ENCODE peak calls at places on chromosomes 5 and 9, in nine cellular contexts. V, M, O, Z, B, J, F, U and P are unnamed samples.

GRCh38 chr9:126554292-126554691 is 59.4 kb upstream of the LMX1B start:
- DNase-seq in V (no peak), M (no peak), O (no peak), Z (no peak), B (peak), J (no peak), F (no peak), U (no peak), P (no peak)

GRCh38 chr5:89313804-89314588 is 431.0 kb upstream of the MEF2C start:
- DNase-seq in V (no peak), M (no peak), O (peak), Z (peak), B (no peak), J (no peak), F (no peak), U (no peak), P (no peak)

GRCh38 chr5:158727771-158728311 is 371.9 kb downstream of the EBF1 start:
- DNase-seq in V (no peak), M (peak), O (no peak), Z (no peak), B (peak), J (no peak), F (peak), U (no peak), P (no peak)

GRCh38 chr9:93083592-93084470 is 12.2 kb upstream of the CARD19 start:
- DNase-seq in V (no peak), M (no peak), O (no peak), Z (no peak), B (peak), J (peak), F (peak), U (no peak), P (peak)

GRCh38 chr5:145499483-145499882 is 335.7 kb downstream of the PRELID2 start:
- DNase-seq in V (no peak), M (no peak), O (no peak), Z (no peak), B (no peak), J (no peak), F (no peak), U (no peak), P (no peak)

GRCh38 chr9:131125038-131125287 is 423 bp upstream of the NUP214 start:
- DNase-seq in V (peak), M (no peak), O (no peak), Z (no peak), B (no peak), J (no peak), F (no peak), U (no peak), P (no peak)

GRCh38 chr5:38613992-38614836 is 57.8 kb upstream of the LIFR start:
- DNase-seq in V (no peak), M (no peak), O (no peak), Z (no peak), B (no peak), J (no peak), F (peak), U (peak), P (no peak)

GRCh38 chr5:159533197-159533596 is 202.9 kb upstream of the IL12B start:
- DNase-seq in V (peak), M (no peak), O (no peak), Z (no peak), B (no peak), J (no peak), F (no peak), U (no peak), P (no peak)

GRCh38 chr5:61784337-61784736 is 452.3 kb downstream of the ZSWIM6 start:
- DNase-seq in V (no peak), M (no peak), O (no peak), Z (no peak), B (no peak), J (no peak), F (no peak), U (no peak), P (no peak)

GRCh38 chr5:149423287-149424268 is 44.5 kb upstream of the IL17B start:
- DNase-seq in V (no peak), M (no peak), O (no peak), Z (no peak), B (peak), J (peak), F (no peak), U (no peak), P (no peak)

GRCh38 chr9:79014929-79015699 is 556.7 kb upstream of the TLE4 start:
- DNase-seq in V (peak), M (no peak), O (no peak), Z (no peak), B (no peak), J (no peak), F (no peak), U (no peak), P (no peak)

GRCh38 chr5:87400305-87400899 is 12.3 kb downstream of the CCNH start:
- DNase-seq in V (peak), M (no peak), O (no peak), Z (peak), B (no peak), J (peak), F (no peak), U (no peak), P (no peak)

GRCh38 chr9:84670106-84670800 is 724 bp downstream of the NTRK2 start:
- DNase-seq in V (no peak), M (no peak), O (no peak), Z (no peak), B (no peak), J (peak), F (no peak), U (no peak), P (no peak)

GRCh38 chr5:159211712-159212111 is 2.4 kb upstream of the RNF145 start:
- DNase-seq in V (no peak), M (no peak), O (peak), Z (no peak), B (no peak), J (peak), F (peak), U (no peak), P (no peak)

GRCh38 chr5:178372091-178372695 is 139.6 kb upstream of the PHYKPL start:
- DNase-seq in V (no peak), M (no peak), O (no peak), Z (no peak), B (no peak), J (peak), F (no peak), U (no peak), P (no peak)

GRCh38 chr9:128214571-128215490 is 11.7 kb downstream of the DNM1 start:
- DNase-seq in V (peak), M (no peak), O (no peak), Z (peak), B (no peak), J (peak), F (no peak), U (no peak), P (no peak)

GRCh38 chr9:120441446-120442279 is 138.3 kb downstream of the CDK5RAP2 start:
- DNase-seq in V (no peak), M (no peak), O (no peak), Z (no peak), B (no peak), J (no peak), F (no peak), U (no peak), P (no peak)

GRCh38 chr9:96638606-96639364 is 16.3 kb downstream of the PRXL2C start:
- DNase-seq in V (no peak), M (no peak), O (no peak), Z (no peak), B (no peak), J (no peak), F (no peak), U (no peak), P (no peak)

GRCh38 chr9:26735160-26735559 is 157.4 kb downstream of the CAAP1 start:
- DNase-seq in V (no peak), M (no peak), O (no peak), Z (no peak), B (no peak), J (no peak), F (no peak), U (no peak), P (no peak)

GRCh38 chr5:43802651-43803050 is 199.7 kb downstream of the NNT start:
- DNase-seq in V (no peak), M (no peak), O (no peak), Z (no peak), B (no peak), J (no peak), F (no peak), U (no peak), P (no peak)

GRCh38 chr5:178279723-178280438 is 47.3 kb upstream of the PHYKPL start:
- DNase-seq in V (peak), M (peak), O (peak), Z (peak), B (peak), J (peak), F (peak), U (peak), P (peak)

GRCh38 chr5:36685631-36686147 is 79.3 kb downstream of the SLC1A3 start:
- DNase-seq in V (no peak), M (no peak), O (no peak), Z (no peak), B (no peak), J (no peak), F (peak), U (no peak), P (no peak)

GRCh38 chr5:56506586-56506985 is 273.5 kb upstream of the ANKRD55 start:
- DNase-seq in V (peak), M (no peak), O (no peak), Z (no peak), B (no peak), J (no peak), F (no peak), U (no peak), P (no peak)

GRCh38 chr5:157828949-157829639 is 29.9 kb downstream of the CLINT1 start:
- DNase-seq in V (peak), M (no peak), O (no peak), Z (peak), B (no peak), J (peak), F (no peak), U (no peak), P (no peak)

GRCh38 chr9:105308448-105309412 is 64.3 kb downstream of the SLC44A1 start:
- DNase-seq in V (no peak), M (no peak), O (no peak), Z (no peak), B (no peak), J (no peak), F (no peak), U (no peak), P (no peak)

GRCh38 chr5:158534203-158534602 is 565.5 kb downstream of the EBF1 start:
- DNase-seq in V (no peak), M (no peak), O (no peak), Z (no peak), B (no peak), J (no peak), F (no peak), U (no peak), P (no peak)

GRCh38 chr9:133148351-133149129 is 15.2 kb downstream of the GBGT1 start:
- DNase-seq in V (no peak), M (no peak), O (peak), Z (no peak), B (peak), J (peak), F (no peak), U (peak), P (no peak)

GRCh38 chr5:109567374-109568044 is 122.2 kb upstream of the MAN2A1 start:
- DNase-seq in V (no peak), M (no peak), O (no peak), Z (no peak), B (no peak), J (no peak), F (no peak), U (no peak), P (no peak)

GRCh38 chr9:137811283-137811870 is 66.2 kb upstream of the CACNA1B start:
- DNase-seq in V (no peak), M (no peak), O (no peak), Z (no peak), B (no peak), J (no peak), F (no peak), U (no peak), P (peak)

GRCh38 chr5:93427316-93427715 is 153.7 kb downstream of the NR2F1-AS1 start:
- DNase-seq in V (no peak), M (no peak), O (no peak), Z (no peak), B (no peak), J (no peak), F (no peak), U (no peak), P (no peak)

GRCh38 chr9:71025728-71026127 is 95.7 kb downstream of the TRPM3 start:
- DNase-seq in V (no peak), M (no peak), O (no peak), Z (no peak), B (no peak), J (no peak), F (no peak), U (no peak), P (no peak)

GRCh38 chr9:94900222-94901018 is 173.9 kb downstream of the AOPEP start:
- DNase-seq in V (peak), M (no peak), O (no peak), Z (no peak), B (no peak), J (no peak), F (no peak), U (no peak), P (no peak)

GRCh38 chr5:177576169-177576568 is 15.8 kb upstream of the TMED9 start:
- DNase-seq in V (no peak), M (no peak), O (no peak), Z (no peak), B (no peak), J (no peak), F (no peak), U (no peak), P (no peak)

GRCh38 chr9:17807670-17808282 is 228.9 kb downstream of the SH3GL2 start:
- DNase-seq in V (no peak), M (no peak), O (peak), Z (no peak), B (no peak), J (no peak), F (no peak), U (peak), P (no peak)

GRCh38 chr9:128415222-128415621 is 5.4 kb upstream of the CERCAM start:
- DNase-seq in V (no peak), M (no peak), O (no peak), Z (no peak), B (no peak), J (no peak), F (no peak), U (no peak), P (no peak)

GRCh38 chr9:127720031-127720864 is 4.4 kb downstream of the TTC16 start:
- DNase-seq in V (no peak), M (no peak), O (no peak), Z (no peak), B (no peak), J (no peak), F (no peak), U (no peak), P (no peak)

GRCh38 chr5:173327948-173328895 is at the start of gene STC2:
- DNase-seq in V (peak), M (no peak), O (peak), Z (peak), B (peak), J (peak), F (peak), U (peak), P (peak)

DNA sequence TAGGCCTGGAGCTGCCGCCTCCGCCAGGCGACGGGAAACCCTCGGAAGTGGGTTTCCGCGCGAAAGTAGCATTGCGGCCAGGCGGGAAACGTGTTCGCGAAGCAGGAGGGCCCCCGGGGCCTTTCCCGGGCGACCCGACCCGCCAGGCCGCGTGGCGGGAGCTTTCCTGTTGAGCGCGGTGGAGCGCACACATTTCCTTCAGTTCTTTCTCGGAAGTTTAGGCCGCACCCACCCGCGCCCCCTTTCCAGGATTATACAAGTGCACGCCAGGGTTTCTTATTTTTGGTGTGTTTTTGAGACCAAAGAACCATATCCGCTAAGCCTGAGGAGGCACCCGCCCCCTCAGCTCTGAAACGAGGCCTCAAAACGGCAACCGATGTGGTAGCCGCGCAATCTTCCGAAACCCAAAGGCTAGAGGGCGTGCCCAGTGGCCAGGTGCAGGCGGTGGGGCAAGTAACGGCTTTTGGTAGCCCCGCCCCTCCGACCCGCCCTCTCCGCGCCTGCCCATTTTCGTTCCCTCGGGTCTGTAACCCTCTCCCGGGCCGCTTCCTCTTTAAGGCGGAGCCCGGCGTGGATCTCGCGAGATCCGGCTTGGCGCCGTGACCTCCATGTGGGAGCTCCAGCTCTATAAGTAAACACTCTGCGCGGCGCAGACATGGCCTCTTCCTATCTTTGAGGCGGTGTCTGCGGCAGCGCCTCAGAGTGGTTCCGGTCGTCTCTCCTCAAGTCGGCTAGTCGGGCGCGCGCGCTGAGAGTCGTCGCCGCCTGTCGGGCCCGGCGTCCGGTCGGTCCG is at the start of gene UHRF2:
- DNase-seq in V (peak), M (peak), O (peak), Z (peak), B (peak), J (peak), F (peak), U (peak), P (peak)
- TF ChIP-seq CTCF in V (no peak), M (no peak), O (no peak), Z (no peak), B (no peak), J (peak), F (no peak), U (no peak), P (no peak)

GRCh38 chr9:80842383-80842782 is 847.0 kb downstream of the TLE1 start:
- DNase-seq in V (no peak), M (no peak), O (no peak), Z (no peak), B (no peak), J (no peak), F (no peak), U (no peak), P (no peak)
- TF ChIP-seq EP300 in V (no peak), M (peak), O (no peak), Z (no peak), B (no peak), J (no peak), F (no peak), U (no peak), P (no peak)

DNA sequence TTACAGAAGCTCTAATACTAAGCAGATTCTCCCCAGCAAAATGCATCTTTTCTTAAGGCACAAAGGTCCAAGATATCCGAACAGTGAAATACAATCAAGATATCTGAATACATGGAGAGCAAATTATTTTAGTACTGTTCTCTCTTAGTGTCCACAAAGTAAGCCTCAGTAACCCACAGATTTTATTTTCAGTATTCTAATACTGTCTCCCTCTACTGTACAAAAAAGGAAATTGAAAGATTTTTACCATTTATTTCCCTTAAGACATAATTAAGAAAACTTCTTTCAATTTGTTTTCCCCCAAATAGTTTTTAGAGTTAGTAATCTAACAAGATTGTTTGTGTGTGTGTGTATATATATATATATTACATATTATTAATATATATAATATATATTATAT is 24.7 kb upstream of the NOL6 start:
- DNase-seq in V (no peak), M (no peak), O (no peak), Z (no peak), B (no peak), J (no peak), F (no peak), U (no peak), P (no peak)
- TF ChIP-seq CTCF in V (peak), M (no peak), O (peak), Z (no peak), B (no peak), J (peak), F (no peak), U (no peak), P (no peak)

GRCh38 chr9:134401391-134401790 is 75.1 kb downstream of the RXRA start:
- DNase-seq in V (no peak), M (no peak), O (no peak), Z (no peak), B (no peak), J (no peak), F (no peak), U (no peak), P (no peak)

GRCh38 chr9:134400283-134400682 is 74.0 kb downstream of the RXRA start:
- DNase-seq in V (no peak), M (no peak), O (no peak), Z (no peak), B (no peak), J (no peak), F (no peak), U (no peak), P (no peak)

GRCh38 chr9:134402182-134402581 is 75.9 kb downstream of the RXRA start:
- DNase-seq in V (no peak), M (no peak), O (no peak), Z (no peak), B (no peak), J (no peak), F (no peak), U (no peak), P (no peak)

GRCh38 chr9:134398756-134399155 is 72.5 kb downstream of the RXRA start:
- DNase-seq in V (no peak), M (no peak), O (no peak), Z (no peak), B (no peak), J (no peak), F (no peak), U (no peak), P (no peak)

GRCh38 chr9:134399435-134400056 is 73.3 kb downstream of the RXRA start:
- DNase-seq in V (peak), M (no peak), O (no peak), Z (peak), B (no peak), J (no peak), F (no peak), U (no peak), P (no peak)
- TF ChIP-seq EP300 in V (no peak), M (no peak), O (no peak), Z (no peak), B (no peak), J (no peak), F (no peak), U (no peak), P (no peak)